ENCODE peak calls at places on chromosomes 13 and 19, in seven cellular contexts. One of them, this sample, is unnamed.

GRCh38 chr13:80428344-80429096 is 87.6 kb upstream of the SPRY2 start:
- DNase-seq in keratinocyte: no peak
- DNase-seq in PC-3: no peak
- DNase-seq in neural progenitor cell: peak
- DNase-seq in AG04449: no peak
- DNase-seq in transverse colon: no peak
- DNase-seq in astrocyte of the spinal cord: no peak
- DNase-seq in this sample: no peak

GRCh38 chr13:51733656-51734334 is 70.2 kb downstream of the DHRS12 start:
- DNase-seq in astrocyte of the spinal cord: no peak
- DNase-seq in keratinocyte: no peak
- DNase-seq in transverse colon: no peak
- DNase-seq in AG04449: no peak
- DNase-seq in PC-3: no peak
- DNase-seq in neural progenitor cell: no peak
- DNase-seq in this sample: peak

GRCh38 chr19:39795001-39795400 is 16.3 kb downstream of the LEUTX start:
- DNase-seq in neural progenitor cell: no peak
- DNase-seq in astrocyte of the spinal cord: no peak
- DNase-seq in AG04449: no peak
- DNase-seq in PC-3: peak
- DNase-seq in transverse colon: no peak
- DNase-seq in keratinocyte: no peak
- DNase-seq in this sample: no peak

GRCh38 chr13:20772401-20773131 is 1.2 kb downstream of the EEF1AKMT1 start:
- DNase-seq in AG04449: no peak
- DNase-seq in astrocyte of the spinal cord: no peak
- DNase-seq in keratinocyte: no peak
- DNase-seq in transverse colon: no peak
- DNase-seq in PC-3: no peak
- DNase-seq in neural progenitor cell: no peak
- DNase-seq in this sample: peak

GRCh38 chr13:73849292-73849691 is 284.9 kb downstream of the KLF12 start:
- DNase-seq in transverse colon: peak
- DNase-seq in astrocyte of the spinal cord: peak
- DNase-seq in neural progenitor cell: peak
- DNase-seq in AG04449: no peak
- DNase-seq in PC-3: peak
- DNase-seq in keratinocyte: no peak
- DNase-seq in this sample: peak

GRCh38 chr13:101144808-101145419 is 271.4 kb downstream of the NALCN start:
- DNase-seq in neural progenitor cell: peak
- DNase-seq in PC-3: peak
- DNase-seq in astrocyte of the spinal cord: peak
- DNase-seq in AG04449: no peak
- DNase-seq in keratinocyte: no peak
- DNase-seq in transverse colon: no peak
- DNase-seq in this sample: peak

GRCh38 chr13:77928909-77929308 is 10.3 kb upstream of the EDNRB start:
- DNase-seq in PC-3: peak
- DNase-seq in AG04449: no peak
- DNase-seq in transverse colon: no peak
- DNase-seq in astrocyte of the spinal cord: no peak
- DNase-seq in keratinocyte: no peak
- DNase-seq in neural progenitor cell: no peak
- DNase-seq in this sample: no peak

GRCh38 chr13:94351292-94352000 is 128.0 kb downstream of the DCT start:
- DNase-seq in astrocyte of the spinal cord: peak
- DNase-seq in transverse colon: no peak
- DNase-seq in AG04449: peak
- DNase-seq in neural progenitor cell: no peak
- DNase-seq in PC-3: peak
- DNase-seq in keratinocyte: no peak
- DNase-seq in this sample: peak

GRCh38 chr19:13700621-13701020 is 63.7 kb upstream of the MRI1 start:
- DNase-seq in PC-3: no peak
- DNase-seq in keratinocyte: no peak
- DNase-seq in transverse colon: no peak
- DNase-seq in astrocyte of the spinal cord: no peak
- DNase-seq in AG04449: no peak
- DNase-seq in neural progenitor cell: no peak
- DNase-seq in this sample: no peak

GRCh38 chr19:1304197-1304924 is 18.7 kb downstream of the EFNA2 start:
- DNase-seq in keratinocyte: no peak
- DNase-seq in neural progenitor cell: no peak
- DNase-seq in transverse colon: peak
- DNase-seq in AG04449: no peak
- DNase-seq in PC-3: no peak
- DNase-seq in astrocyte of the spinal cord: no peak
- DNase-seq in this sample: no peak

GRCh38 chr13:92806215-92806614 is 420.4 kb upstream of the GPC6 start:
- DNase-seq in astrocyte of the spinal cord: peak
- DNase-seq in AG04449: no peak
- DNase-seq in neural progenitor cell: no peak
- DNase-seq in keratinocyte: no peak
- DNase-seq in transverse colon: no peak
- DNase-seq in PC-3: peak
- DNase-seq in this sample: peak

GRCh38 chr19:49761625-49762311 is 1.3 kb downstream of the TSKS start:
- DNase-seq in neural progenitor cell: no peak
- DNase-seq in astrocyte of the spinal cord: peak
- DNase-seq in transverse colon: no peak
- DNase-seq in AG04449: no peak
- DNase-seq in keratinocyte: no peak
- DNase-seq in PC-3: peak
- DNase-seq in this sample: peak

GRCh38 chr19:39410620-39411005 is 1.9 kb upstream of the PLEKHG2 start:
- DNase-seq in astrocyte of the spinal cord: no peak
- DNase-seq in transverse colon: peak
- DNase-seq in PC-3: no peak
- DNase-seq in AG04449: no peak
- DNase-seq in neural progenitor cell: peak
- DNase-seq in keratinocyte: no peak
- DNase-seq in this sample: no peak

GRCh38 chr19:13118424-13119193 is 545 bp downstream of the NACC1 start:
- DNase-seq in keratinocyte: no peak
- DNase-seq in PC-3: peak
- DNase-seq in neural progenitor cell: peak
- DNase-seq in astrocyte of the spinal cord: peak
- DNase-seq in transverse colon: no peak
- DNase-seq in AG04449: no peak
- DNase-seq in this sample: no peak

GRCh38 chr13:24651718-24652345 is 28.4 kb upstream of the ATP12A start:
- DNase-seq in AG04449: no peak
- DNase-seq in transverse colon: peak
- DNase-seq in neural progenitor cell: no peak
- DNase-seq in PC-3: peak
- DNase-seq in astrocyte of the spinal cord: no peak
- DNase-seq in keratinocyte: no peak
- DNase-seq in this sample: no peak

GRCh38 chr13:78638216-78638615 is 20.7 kb downstream of the OBI1 start:
- DNase-seq in astrocyte of the spinal cord: no peak
- DNase-seq in AG04449: no peak
- DNase-seq in neural progenitor cell: no peak
- DNase-seq in transverse colon: no peak
- DNase-seq in keratinocyte: no peak
- DNase-seq in PC-3: no peak
- DNase-seq in this sample: no peak

GRCh38 chr19:5806133-5806489 is 1.2 kb downstream of the NRTN start:
- DNase-seq in keratinocyte: no peak
- DNase-seq in astrocyte of the spinal cord: no peak
- DNase-seq in neural progenitor cell: no peak
- DNase-seq in AG04449: no peak
- DNase-seq in PC-3: no peak
- DNase-seq in transverse colon: no peak
- DNase-seq in this sample: no peak
- H3K4me3 ChIP-seq in keratinocyte: no peak
- H3K4me3 ChIP-seq in astrocyte of the spinal cord: no peak
- H3K4me3 ChIP-seq in neural progenitor cell: peak
- H3K4me3 ChIP-seq in AG04449: no peak
- H3K4me3 ChIP-seq in PC-3: peak
- H3K4me3 ChIP-seq in transverse colon: peak
- H3K4me3 ChIP-seq in this sample: no peak

GRCh38 chr19:33373701-33374405 is at the start of gene CEBPG:
- DNase-seq in AG04449: no peak
- DNase-seq in transverse colon: peak
- DNase-seq in PC-3: peak
- DNase-seq in keratinocyte: no peak
- DNase-seq in neural progenitor cell: peak
- DNase-seq in astrocyte of the spinal cord: peak
- DNase-seq in this sample: peak
- TF ChIP-seq CTCF in AG04449: peak
- TF ChIP-seq CTCF in transverse colon: peak
- TF ChIP-seq CTCF in PC-3: no peak
- TF ChIP-seq CTCF in keratinocyte: no peak
- TF ChIP-seq CTCF in neural progenitor cell: peak
- TF ChIP-seq CTCF in astrocyte of the spinal cord: peak
- TF ChIP-seq CTCF in this sample: peak

GRCh38 chr19:56299688-56300087 is 15.0 kb downstream of the ZSCAN5A start:
- DNase-seq in neural progenitor cell: no peak
- DNase-seq in keratinocyte: no peak
- DNase-seq in AG04449: no peak
- DNase-seq in PC-3: no peak
- DNase-seq in transverse colon: no peak
- DNase-seq in astrocyte of the spinal cord: no peak
- DNase-seq in this sample: no peak
- H3K4me3 ChIP-seq in neural progenitor cell: no peak
- H3K4me3 ChIP-seq in keratinocyte: no peak
- H3K4me3 ChIP-seq in AG04449: no peak
- H3K4me3 ChIP-seq in PC-3: no peak
- H3K4me3 ChIP-seq in transverse colon: no peak
- H3K4me3 ChIP-seq in astrocyte of the spinal cord: no peak
- H3K4me3 ChIP-seq in this sample: no peak

GRCh38 chr13:113116871-113117271 is 5.7 kb upstream of the F10 start:
- DNase-seq in keratinocyte: no peak
- DNase-seq in neural progenitor cell: no peak
- DNase-seq in AG04449: no peak
- DNase-seq in transverse colon: no peak
- DNase-seq in PC-3: no peak
- DNase-seq in astrocyte of the spinal cord: no peak
- DNase-seq in this sample: no peak
- TF ChIP-seq CTCF in keratinocyte: no peak
- TF ChIP-seq CTCF in neural progenitor cell: no peak
- TF ChIP-seq CTCF in AG04449: no peak
- TF ChIP-seq CTCF in transverse colon: no peak
- TF ChIP-seq CTCF in PC-3: no peak
- TF ChIP-seq CTCF in astrocyte of the spinal cord: no peak
- TF ChIP-seq CTCF in this sample: no peak

DNA sequence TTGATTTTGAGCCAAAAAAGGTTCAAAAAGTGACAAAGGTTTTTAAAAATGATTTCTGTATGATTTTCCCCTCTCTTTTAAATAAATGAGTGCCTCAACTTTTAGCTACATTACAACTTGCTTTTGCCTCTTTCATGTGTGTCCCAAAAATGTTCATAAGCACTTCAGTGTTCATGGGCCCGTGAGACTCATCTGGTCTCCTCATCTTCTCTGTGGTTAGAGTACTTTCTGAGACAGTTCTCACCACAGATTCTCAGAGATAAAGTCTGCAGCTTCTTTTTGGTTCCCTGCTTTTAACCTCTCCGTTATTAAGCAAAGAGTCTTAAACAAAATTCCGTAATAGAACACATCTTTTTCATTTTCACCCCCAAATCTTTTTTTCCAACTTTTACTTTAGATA is 156.9 kb downstream of the DLEU7 start:
- DNase-seq in PC-3: no peak
- DNase-seq in neural progenitor cell: no peak
- DNase-seq in AG04449: no peak
- DNase-seq in keratinocyte: no peak
- DNase-seq in transverse colon: no peak
- DNase-seq in astrocyte of the spinal cord: no peak
- DNase-seq in this sample: no peak
- H3K4me3 ChIP-seq in PC-3: no peak
- H3K4me3 ChIP-seq in neural progenitor cell: no peak
- H3K4me3 ChIP-seq in AG04449: no peak
- H3K4me3 ChIP-seq in keratinocyte: no peak
- H3K4me3 ChIP-seq in transverse colon: no peak
- H3K4me3 ChIP-seq in astrocyte of the spinal cord: no peak
- H3K4me3 ChIP-seq in this sample: no peak

GRCh38 chr19:33427801-33428626 is 54.5 kb downstream of the CEBPG start:
- DNase-seq in PC-3: no peak
- DNase-seq in AG04449: no peak
- DNase-seq in neural progenitor cell: no peak
- DNase-seq in transverse colon: no peak
- DNase-seq in keratinocyte: no peak
- DNase-seq in astrocyte of the spinal cord: no peak
- DNase-seq in this sample: no peak
- TF ChIP-seq CTCF in PC-3: no peak
- TF ChIP-seq CTCF in AG04449: no peak
- TF ChIP-seq CTCF in neural progenitor cell: peak
- TF ChIP-seq CTCF in transverse colon: no peak
- TF ChIP-seq CTCF in keratinocyte: no peak
- TF ChIP-seq CTCF in astrocyte of the spinal cord: no peak
- TF ChIP-seq CTCF in this sample: no peak

DNA sequence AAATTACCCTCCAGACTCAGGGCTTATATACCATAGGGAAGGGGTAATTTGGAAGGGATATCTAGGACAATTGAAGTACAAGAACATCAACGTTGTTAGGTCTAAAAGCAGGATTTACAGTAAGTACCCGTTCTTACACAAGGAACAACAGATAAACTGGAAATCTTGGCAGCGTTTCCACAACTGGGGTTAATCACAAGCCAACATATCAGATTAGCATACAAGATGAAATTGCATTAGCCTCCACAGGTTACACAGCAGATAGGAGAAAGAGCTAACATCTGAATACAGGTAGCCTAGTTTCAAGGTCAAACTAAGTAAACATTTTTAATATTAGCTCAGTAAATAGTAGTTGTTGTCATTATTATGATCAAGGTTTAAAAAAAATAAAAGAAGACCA is 1214.0 kb upstream of the PCDH20 start:
- DNase-seq in neural progenitor cell: no peak
- DNase-seq in keratinocyte: no peak
- DNase-seq in transverse colon: no peak
- DNase-seq in PC-3: no peak
- DNase-seq in astrocyte of the spinal cord: no peak
- DNase-seq in AG04449: no peak
- DNase-seq in this sample: no peak
- H3K4me3 ChIP-seq in neural progenitor cell: no peak
- H3K4me3 ChIP-seq in keratinocyte: no peak
- H3K4me3 ChIP-seq in transverse colon: no peak
- H3K4me3 ChIP-seq in PC-3: no peak
- H3K4me3 ChIP-seq in astrocyte of the spinal cord: no peak
- H3K4me3 ChIP-seq in AG04449: no peak
- H3K4me3 ChIP-seq in this sample: no peak

GRCh38 chr13:103568314-103568713 is 502.1 kb upstream of the SLC10A2 start:
- DNase-seq in PC-3: no peak
- DNase-seq in keratinocyte: no peak
- DNase-seq in transverse colon: no peak
- DNase-seq in astrocyte of the spinal cord: no peak
- DNase-seq in neural progenitor cell: no peak
- DNase-seq in AG04449: no peak
- DNase-seq in this sample: no peak
- TF ChIP-seq CTCF in PC-3: no peak
- TF ChIP-seq CTCF in keratinocyte: no peak
- TF ChIP-seq CTCF in transverse colon: no peak
- TF ChIP-seq CTCF in astrocyte of the spinal cord: no peak
- TF ChIP-seq CTCF in neural progenitor cell: no peak
- TF ChIP-seq CTCF in AG04449: no peak
- TF ChIP-seq CTCF in this sample: no peak

This sample was measured in fibroblast of the aortic adventitia.